ENCODE peak calls at places on chromosomes 11 and 22, in eight cellular contexts. K is spleen, Y is GM12878, O is K562, M is HL-60, L is HCT116, J is Panc1, B is transverse colon. C is an unnamed sample.

GRCh38 chr11:94747136-94748110 is 20.7 kb upstream of the AMOTL1 start:
- DNase-seq in L (no peak), O (no peak), M (no peak), Y (no peak), B (no peak), K (no peak), J (no peak), C (no peak)

GRCh38 chr11:2518983-2519340 is 74.2 kb downstream of the KCNQ1 start:
- DNase-seq in K (peak; percentile 59), J (no peak), B (peak; percentile 1), O (no peak), Y (no peak), M (no peak), L (no peak), C (no peak)

GRCh38 chr11:64447717-64448598 is 89.0 kb downstream of the RPS6KA4 start:
- DNase-seq in L (no peak), J (no peak), K (peak; percentile 82), Y (peak; percentile 40), O (no peak), B (peak; percentile 36), M (peak; percentile 84), C (peak; percentile 74)

GRCh38 chr11:125807909-125808308 is 20.0 kb downstream of the PATE3 start:
- DNase-seq in B (no peak), L (no peak), O (no peak), M (no peak), K (no peak), J (no peak), Y (no peak), C (no peak)

GRCh38 chr22:36587289-36588154 is 58.6 kb upstream of the EIF3D start:
- DNase-seq in L (no peak), K (peak; percentile 35), Y (no peak), O (no peak), B (no peak), J (no peak), M (no peak), C (no peak)

GRCh38 chr22:26846645-26847044 is 189.3 kb downstream of the MIAT start:
- DNase-seq in Y (no peak), B (no peak), K (no peak), O (no peak), L (no peak), J (no peak), M (no peak), C (no peak)

GRCh38 chr22:23306438-23306921 is 126.2 kb downstream of the BCR start:
- DNase-seq in J (no peak), Y (no peak), M (no peak), L (no peak), K (peak; percentile 78), O (no peak), B (no peak), C (no peak)

GRCh38 chr11:100557830-100558611 is 129.1 kb upstream of the ARHGAP42 start:
- DNase-seq in O (no peak), M (no peak), Y (no peak), L (no peak), K (no peak), J (no peak), B (no peak), C (no peak)

GRCh38 chr22:26656896-26657851 is at the start of gene MIAT:
- DNase-seq in M (no peak), J (no peak), Y (no peak), L (no peak), O (peak; percentile 51), B (peak; percentile 64), K (peak; percentile 91), C (no peak)

GRCh38 chr11:568306-569259 is 7.7 kb upstream of the PHRF1 start:
- DNase-seq in B (peak; percentile 95), J (peak; percentile 45), Y (peak; percentile 58), O (peak; percentile 91), K (peak; percentile 97), L (peak; percentile 76), M (peak; percentile 85), C (peak; percentile 92)

GRCh38 chr11:112783945-112784322 is 177.3 kb upstream of the NCAM1 start:
- DNase-seq in J (no peak), O (no peak), M (no peak), Y (no peak), B (no peak), K (no peak), L (no peak), C (no peak)

GRCh38 chr11:112785717-112786116 is 175.5 kb upstream of the NCAM1 start:
- DNase-seq in J (no peak), O (no peak), M (no peak), B (no peak), K (no peak), Y (no peak), L (no peak), C (no peak)

GRCh38 chr11:112785104-112785503 is 176.1 kb upstream of the NCAM1 start:
- DNase-seq in K (no peak), O (no peak), M (no peak), Y (no peak), L (no peak), J (no peak), B (no peak), C (no peak)

GRCh38 chr11:112786196-112786595 is 175.0 kb upstream of the NCAM1 start:
- DNase-seq in M (no peak), B (no peak), K (no peak), L (no peak), Y (no peak), O (no peak), J (no peak), C (no peak)

DNA sequence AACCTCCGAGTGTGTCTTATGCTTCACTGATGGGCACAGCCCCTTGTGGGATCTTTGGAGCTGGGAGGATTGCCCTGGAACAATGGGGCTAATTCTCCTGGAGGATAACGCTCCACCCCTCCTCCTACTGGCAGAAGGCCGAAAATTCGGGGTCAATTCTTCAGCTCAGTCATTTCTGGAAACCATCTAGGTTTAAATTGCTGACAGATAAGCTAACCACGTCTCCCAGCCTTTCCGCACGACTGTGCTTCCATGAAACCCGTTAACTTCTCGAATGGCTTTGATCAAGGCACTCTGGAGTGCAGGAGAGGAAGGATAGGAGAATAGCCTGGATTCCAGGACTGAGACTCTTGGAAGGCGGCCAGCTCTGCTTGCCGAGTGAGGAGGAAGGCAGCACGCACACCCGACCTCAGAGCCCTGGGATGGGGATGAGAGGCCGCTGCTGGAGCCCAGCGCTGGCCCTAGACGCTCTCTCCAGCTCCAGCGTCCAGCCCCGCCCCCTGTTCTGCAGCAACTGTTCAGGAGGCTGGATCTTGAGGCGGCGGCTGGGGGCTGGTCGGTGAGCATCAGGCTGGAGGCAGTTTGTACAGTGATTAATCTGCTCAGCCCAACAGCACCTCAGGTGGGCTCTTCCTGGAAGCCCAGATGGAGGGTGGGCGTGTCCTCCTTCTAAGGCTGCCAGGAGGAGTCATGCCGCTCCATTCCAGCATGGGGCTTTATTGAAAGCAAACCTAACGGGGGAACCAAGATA is 176.7 kb upstream of the NCAM1 start:
- DNase-seq in K (no peak), B (peak; percentile 32), J (no peak), M (no peak), O (peak; percentile 14), Y (no peak), L (no peak), C (peak; percentile 22)
- TF ChIP-seq POLR2AphosphoS5 in K (no peak), B (no peak), J (no peak), M (no peak), O (no peak), Y (no peak), L (no peak), C (no peak)

GRCh38 chr22:47292546-47293320 is 530.3 kb downstream of the TBC1D22A start:
- DNase-seq in M (no peak), L (no peak), O (no peak), K (no peak), Y (no peak), J (no peak), B (no peak), C (peak; percentile 60)

GRCh38 chr22:47293368-47294221 is 531.1 kb downstream of the TBC1D22A start:
- DNase-seq in J (no peak), L (no peak), B (no peak), M (no peak), O (no peak), Y (no peak), K (no peak), C (no peak)

GRCh38 chr22:47294222-47294532 is 531.7 kb downstream of the TBC1D22A start:
- DNase-seq in O (no peak), Y (no peak), K (no peak), M (no peak), J (no peak), B (no peak), L (no peak), C (no peak)

GRCh38 chr22:47290706-47291430 is 528.4 kb downstream of the TBC1D22A start:
- DNase-seq in M (no peak), O (no peak), Y (no peak), B (no peak), K (no peak), J (no peak), L (no peak), C (no peak)

DNA sequence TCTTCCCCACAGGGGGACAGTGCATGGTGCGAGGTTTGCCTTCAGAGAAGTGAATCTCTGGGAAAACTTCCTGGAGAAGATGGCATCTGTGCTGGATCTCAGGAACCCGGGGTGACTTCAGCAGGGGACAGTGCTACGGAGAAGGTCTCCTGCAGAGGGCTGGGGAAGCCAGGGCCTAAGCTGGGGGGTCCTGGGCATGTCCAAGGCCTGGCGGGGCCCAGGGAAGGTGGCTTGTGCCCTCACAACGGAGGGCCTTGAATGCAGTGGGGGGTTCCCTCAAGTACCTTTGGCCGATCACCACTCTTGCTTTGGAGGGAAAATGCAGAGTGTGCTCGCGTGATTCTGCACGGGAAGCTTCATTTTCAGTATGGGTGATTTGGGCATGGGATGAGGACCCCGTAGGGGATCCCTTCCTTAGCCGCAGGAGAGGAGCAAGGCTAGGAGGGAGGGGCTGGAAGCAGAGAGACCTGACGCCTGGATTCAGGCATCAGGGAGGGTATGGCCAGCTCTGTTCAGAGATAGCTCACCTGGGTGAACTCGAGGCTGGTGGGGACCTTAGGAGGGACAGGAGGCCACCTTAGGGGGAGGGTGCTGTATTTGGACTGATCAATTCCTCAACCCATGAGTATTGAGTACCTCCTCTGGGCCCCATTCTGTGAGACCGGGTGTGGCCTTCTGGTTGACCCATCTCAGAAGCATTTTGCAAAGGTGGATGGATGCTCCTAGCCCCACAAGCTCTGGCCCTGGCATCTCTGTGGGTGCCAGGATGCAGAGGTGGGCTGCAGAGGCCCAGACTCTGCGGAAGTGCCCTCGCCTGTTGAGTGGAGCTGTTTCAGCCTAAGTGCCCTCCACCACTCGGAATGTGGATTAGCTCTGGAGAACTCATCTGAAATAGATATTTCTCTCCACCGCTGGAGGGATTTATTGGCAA is 529.4 kb downstream of the TBC1D22A start:
- DNase-seq in M (no peak), Y (no peak), O (no peak), B (no peak), L (no peak), K (no peak), J (no peak), C (no peak)
- H3K27ac ChIP-seq in M (no peak overlapping the region), Y (no peak overlapping the region), O (no peak overlapping the region), B (peak overlapping the region; percentile 29), L (no peak overlapping the region), K (no peak overlapping the region), J (no peak overlapping the region), C (peak overlapping the region; percentile 60)

GRCh38 chr22:28903719-28904118 is 20.3 kb downstream of the ZNRF3 start:
- DNase-seq in Y (no peak), K (no peak), J (no peak), M (no peak), B (no peak), L (no peak), O (no peak), C (no peak)
- TF ChIP-seq POLR2AphosphoS5 in Y (no peak), K (no peak), J (no peak), M (no peak), B (no peak), L (no peak), O (no peak), C (no peak)

GRCh38 chr11:80722616-80723015 is 1281.8 kb upstream of the TENM4 start:
- DNase-seq in J (no peak), O (no peak), L (no peak), Y (no peak), B (no peak), K (no peak), M (no peak), C (no peak)
- H3K27ac ChIP-seq in J (no peak overlapping the region), O (no peak overlapping the region), L (no peak overlapping the region), Y (no peak overlapping the region), B (no peak overlapping the region), K (no peak overlapping the region), M (no peak overlapping the region), C (no peak overlapping the region)

C was measured in prostate gland.